ENCODE peak calls at places on chromosome 15, in six cellular contexts. N, R, J, F, T and D are unnamed samples.

GRCh38 chr15:90141646-90142045 is 39.4 kb upstream of the IDH2 start:
- DNase-seq in J (no peak), N (peak; percentile 62), R (no peak), F (peak; percentile 57), T (no peak), D (no peak)

GRCh38 chr15:28026764-28027713 is 72.1 kb downstream of the OCA2 start:
- DNase-seq in N (no peak), F (no peak), T (no peak), R (no peak), J (no peak), D (no peak)

GRCh38 chr15:52791776-52792175 is 1.6 kb upstream of the ONECUT1 start:
- DNase-seq in N (no peak), R (no peak), J (no peak), T (no peak), F (no peak), D (no peak)

GRCh38 chr15:60038111-60038521 is 34.0 kb downstream of the FOXB1 start:
- DNase-seq in T (no peak), N (no peak), R (peak; percentile 22), F (no peak), J (no peak), D (no peak)

GRCh38 chr15:61112231-61112630 is 116.9 kb downstream of the RORA start:
- DNase-seq in N (no peak), J (no peak), R (no peak), F (no peak), T (no peak), D (no peak)

GRCh38 chr15:69802432-69802831 is 295.3 kb downstream of the TLE3 start:
- DNase-seq in T (no peak), R (no peak), N (no peak), F (no peak), J (no peak), D (no peak)

GRCh38 chr15:72168131-72168825 is 29.3 kb downstream of the GRAMD2A start:
- DNase-seq in R (no peak), J (no peak), F (peak; percentile 42), T (no peak), N (peak; percentile 38), D (no peak)

GRCh38 chr15:100913961-100914360 is 5.2 kb upstream of the LRRK1 start:
- DNase-seq in R (no peak), T (no peak), J (no peak), F (no peak), N (no peak), D (no peak)

GRCh38 chr15:78142332-78142731 is 6.8 kb upstream of the IDH3A start:
- DNase-seq in F (no peak), R (no peak), J (no peak), T (no peak), N (no peak), D (no peak)

GRCh38 chr15:41926184-41927056 is 32.6 kb upstream of the SPTBN5 start:
- DNase-seq in J (peak; percentile 63), R (no peak), T (no peak), F (no peak), N (peak; percentile 49), D (no peak)

GRCh38 chr15:90855139-90855538 is 13.2 kb upstream of the FURIN start:
- DNase-seq in N (no peak), R (no peak), J (no peak), T (no peak), F (no peak), D (no peak)

GRCh38 chr15:57041416-57041815 is 123.0 kb downstream of the TCF12 start:
- DNase-seq in T (no peak), N (no peak), R (no peak), F (no peak), J (no peak), D (no peak)

GRCh38 chr15:77568960-77569646 is 63.6 kb downstream of the LINGO1 start:
- DNase-seq in F (peak; percentile 85), T (no peak), J (no peak), R (peak; percentile 6), N (peak; percentile 55), D (no peak)

GRCh38 chr15:80659375-80659774 is 35.7 kb upstream of the ABHD17C start:
- DNase-seq in T (no peak), N (peak; percentile 20), F (no peak), R (no peak), J (no peak), D (no peak)

GRCh38 chr15:97521894-97522293 is 438.6 kb upstream of the ARRDC4 start:
- DNase-seq in N (no peak), T (no peak), F (peak; percentile 50), R (no peak), J (no peak), D (no peak)

GRCh38 chr15:65738649-65739048 is 53.4 kb downstream of the DENND4A start:
- DNase-seq in T (no peak), J (no peak), N (no peak), F (no peak), R (no peak), D (no peak)